ENCODE peak calls at places on chromosomes 2 and 18, in seven cellular contexts. K is sigmoid colon, W is Calu3, E is HTR-8/SVneo, P is D721Med, L is left cardiac atrium, M is GM12891. U is an unnamed sample.
A peak's percentile ranks its signal among the peaks of the same experiment; 100 is the strongest.

GRCh38 chr2:75606851-75607798 is 39.5 kb upstream of the MRPL19 start:
- DNase-seq in P (no peak), M (no peak), K (no peak), L (no peak), E (no peak), W (no peak), U (no peak)

GRCh38 chr2:12296915-12297314 is 419.8 kb upstream of the TRIB2 start:
- DNase-seq in E (no peak), P (no peak), K (no peak), M (no peak), L (no peak), W (no peak), U (no peak)

GRCh38 chr2:14324308-14324707 is 308.2 kb upstream of the LRATD1 start:
- DNase-seq in E (no peak), K (no peak), P (no peak), W (no peak), L (no peak), M (no peak), U (no peak)

GRCh38 chr2:106531676-106532075 is 44.5 kb downstream of the CD8B2 start:
- DNase-seq in L (no peak), P (no peak), E (no peak), W (no peak), K (no peak), M (no peak), U (no peak)

GRCh38 chr2:20676353-20677215 is 9.6 kb downstream of the GDF7 start:
- DNase-seq in K (no peak), L (no peak), M (no peak), W (no peak), P (no peak), E (no peak), U (no peak)

GRCh38 chr18:42338683-42339082 is 383.6 kb downstream of the PIK3C3 start:
- DNase-seq in M (no peak), P (no peak), W (no peak), K (no peak), L (no peak), E (no peak), U (no peak)

GRCh38 chr2:10414000-10414451 is 34.1 kb downstream of the ODC1 start:
- DNase-seq in M (no peak), K (no peak), P (no peak), E (no peak), L (no peak), W (peak; percentile 77), U (peak; percentile 75)

GRCh38 chr2:206727287-206727686 is 9.1 kb upstream of the DYTN start:
- DNase-seq in M (no peak), P (no peak), K (no peak), E (no peak), W (no peak), L (no peak), U (no peak)

GRCh38 chr18:31581498-31582197 is 10.0 kb upstream of the TTR start:
- DNase-seq in P (no peak), W (no peak), E (peak; percentile 48), M (no peak), K (no peak), L (no peak), U (no peak)

GRCh38 chr18:72700961-72701710 is 157.0 kb upstream of the CBLN2 start:
- DNase-seq in E (no peak), W (no peak), M (no peak), K (no peak), P (no peak), L (no peak), U (peak; percentile 45)

GRCh38 chr2:204681412-204681811 is 136.1 kb downstream of the PARD3B start:
- DNase-seq in E (no peak), L (no peak), K (peak; percentile 66), M (no peak), P (no peak), W (no peak), U (no peak)

GRCh38 chr2:135709992-135710391 is 31.7 kb upstream of the UBXN4 start:
- DNase-seq in M (peak; percentile 21), K (peak; percentile 72), P (no peak), L (peak; percentile 46), E (peak; percentile 59), W (peak; percentile 70), U (peak; percentile 53)

GRCh38 chr2:28716265-28716865 is 35.3 kb upstream of the PPP1CB start:
- DNase-seq in E (peak; percentile 84), L (peak; percentile 40), M (no peak), W (peak; percentile 66), K (peak; percentile 87), P (no peak), U (peak; percentile 96)

GRCh38 chr2:171578156-171578803 is 56.0 kb downstream of the CYBRD1 start:
- DNase-seq in P (no peak), K (no peak), E (no peak), W (no peak), L (no peak), M (no peak), U (no peak)

GRCh38 chr2:176653856-176654443 is 384.7 kb downstream of the MTX2 start:
- DNase-seq in P (no peak), K (peak; percentile 81), E (peak; percentile 36), M (no peak), W (peak; percentile 75), L (peak; percentile 52), U (peak; percentile 64)

GRCh38 chr2:73494031-73494430 is 108.4 kb downstream of the ALMS1 start:
- DNase-seq in P (no peak), W (no peak), M (no peak), E (peak; percentile 20), K (no peak), L (no peak), U (no peak)

GRCh38 chr2:47026738-47027531 is 111.3 kb upstream of the MCFD2 start:
- DNase-seq in K (no peak), P (no peak), M (no peak), L (no peak), W (no peak), E (no peak), U (peak; percentile 89)

GRCh38 chr18:5979971-5980457 is 84.7 kb upstream of the TMEM200C start:
- DNase-seq in W (no peak), M (no peak), L (no peak), E (no peak), K (no peak), P (no peak), U (no peak)

GRCh38 chr2:68653538-68653982 is 10.2 kb downstream of the PROKR1 start:
- DNase-seq in P (no peak), E (peak; percentile 57), W (no peak), K (no peak), M (peak; percentile 20), L (peak; percentile 45), U (no peak)

GRCh38 chr2:33134764-33135560 is 188.2 kb downstream of the LTBP1 start:
- DNase-seq in E (no peak), L (no peak), W (no peak), P (no peak), M (no peak), K (no peak), U (no peak)

GRCh38 chr2:26585966-26586365 is 55.2 kb downstream of the CIB4 start:
- DNase-seq in K (peak; percentile 48), M (no peak), P (no peak), W (no peak), L (no peak), E (no peak), U (no peak)

GRCh38 chr2:11891028-11891427 is 144.6 kb downstream of the LPIN1 start:
- DNase-seq in E (no peak), L (no peak), K (no peak), M (no peak), P (no peak), W (no peak), U (no peak)

GRCh38 chr2:211877061-211877460 is 661.5 kb downstream of the ERBB4 start:
- DNase-seq in L (no peak), P (no peak), E (no peak), W (no peak), M (no peak), K (no peak), U (no peak)

GRCh38 chr2:44247924-44248323 is 27.4 kb upstream of the SLC3A1 start:
- DNase-seq in W (peak; percentile 63), K (no peak), M (no peak), P (no peak), L (no peak), E (no peak), U (no peak)

GRCh38 chr2:24819442-24820174 is 26.4 kb downstream of the CENPO start:
- DNase-seq in W (no peak), L (no peak), K (peak; percentile 52), P (no peak), M (no peak), E (no peak), U (no peak)

GRCh38 chr2:128563348-128563687 is 244.7 kb upstream of the HS6ST1 start:
- DNase-seq in M (no peak), L (peak; percentile 73), K (peak; percentile 86), P (no peak), W (no peak), E (no peak), U (no peak)

GRCh38 chr2:176827269-176827668 is 385.3 kb upstream of the HNRNPA3 start:
- DNase-seq in K (no peak), P (no peak), L (no peak), E (no peak), M (no peak), W (no peak), U (no peak)

GRCh38 chr18:10406172-10406663 is 48.2 kb upstream of the APCDD1 start:
- DNase-seq in E (no peak), W (no peak), L (no peak), M (no peak), K (no peak), P (no peak), U (no peak)

GRCh38 chr2:137992039-137992646 is 27.9 kb downstream of the HNMT start:
- DNase-seq in K (no peak), P (no peak), E (no peak), L (no peak), W (no peak), M (no peak), U (no peak)

GRCh38 chr18:22999212-22999611 is 66.1 kb downstream of the RBBP8 start:
- DNase-seq in K (no peak), W (no peak), E (no peak), L (no peak), P (no peak), M (no peak), U (peak; percentile 4)

GRCh38 chr2:46313063-46313462 is 15.9 kb downstream of the EPAS1 start:
- DNase-seq in W (no peak), K (no peak), L (no peak), E (no peak), P (no peak), M (no peak), U (no peak)

GRCh38 chr2:206802654-206803514 is 37.5 kb downstream of the FASTKD2 start:
- DNase-seq in W (no peak), M (no peak), E (no peak), P (no peak), L (no peak), K (no peak), U (no peak)